ENCODE peak calls at places on chromosomes 12 and 14, in ten cellular contexts. I, D, N, F, X, E, Q, O, G and B are unnamed samples. For H3K27me3, the result is how much of the 10 kb centered on the place peaks cover.

GRCh38 chr12:110079477-110080400 is 31.4 kb upstream of the C12orf76 start:
- DNase-seq in I (peak), D (peak), N (no peak), F (no peak), X (no peak), E (peak), Q (peak), O (no peak), G (peak), B (no peak)

GRCh38 chr12:51533799-51534198 is 57.2 kb upstream of the SCN8A start:
- DNase-seq in I (no peak), D (peak), N (peak), F (no peak), X (no peak), E (no peak), Q (no peak), O (no peak), G (no peak), B (no peak)

GRCh38 chr14:81400852-81401251 is 728 bp upstream of the STON2 start:
- DNase-seq in I (peak), D (peak), N (peak), F (peak), X (no peak), E (peak), Q (peak), O (peak), G (peak), B (no peak)

GRCh38 chr14:94952097-94952496 is 182.2 kb upstream of the GSC start:
- DNase-seq in I (no peak), D (no peak), N (no peak), F (no peak), X (no peak), E (no peak), Q (no peak), O (no peak), G (no peak), B (no peak)

GRCh38 chr14:70897475-70897874 is 9.8 kb upstream of the PCNX1 start:
- DNase-seq in I (no peak), D (peak), N (peak), F (no peak), X (no peak), E (no peak), Q (no peak), O (no peak), G (no peak), B (no peak)

GRCh38 chr12:105820407-105821140 is 318.2 kb downstream of the NUAK1 start:
- DNase-seq in I (no peak), D (peak), N (peak), F (peak), X (peak), E (no peak), Q (peak), O (peak), G (no peak), B (no peak)

GRCh38 chr14:86777950-86778602 is 1214.9 kb downstream of the GALC start:
- DNase-seq in I (no peak), D (peak), N (peak), F (no peak), X (no peak), E (no peak), Q (no peak), O (no peak), G (no peak), B (no peak)

GRCh38 chr12:123801573-123802178 is 39.6 kb downstream of the DNAH10 start:
- DNase-seq in I (no peak), D (peak), N (peak), F (no peak), X (no peak), E (no peak), Q (no peak), O (no peak), G (peak), B (no peak)

GRCh38 chr14:104218361-104219180 is 80.2 kb downstream of the KIF26A start:
- DNase-seq in I (no peak), D (no peak), N (no peak), F (no peak), X (peak), E (peak), Q (peak), O (no peak), G (no peak), B (no peak)

GRCh38 chr12:110135012-110135411 is 10.9 kb downstream of the IFT81 start:
- DNase-seq in I (no peak), D (peak), N (peak), F (no peak), X (no peak), E (no peak), Q (no peak), O (no peak), G (no peak), B (no peak)

GRCh38 chr12:31117203-31118011 is 43.7 kb downstream of the DDX11 start:
- DNase-seq in I (peak), D (peak), N (peak), F (peak), X (no peak), E (no peak), Q (no peak), O (peak), G (peak), B (no peak)

GRCh38 chr12:18414671-18415070 is 153.4 kb downstream of the PIK3C2G start:
- DNase-seq in I (no peak), D (no peak), N (no peak), F (no peak), X (no peak), E (no peak), Q (no peak), O (no peak), G (no peak), B (no peak)

GRCh38 chr12:92108651-92109050 is 37.0 kb downstream of the BTG1 start:
- DNase-seq in I (no peak), D (peak), N (peak), F (peak), X (peak), E (peak), Q (no peak), O (no peak), G (peak), B (no peak)

GRCh38 chr12:50572275-50572674 is 67.5 kb downstream of the DIP2B start:
- DNase-seq in I (no peak), D (peak), N (peak), F (no peak), X (no peak), E (no peak), Q (no peak), O (no peak), G (peak), B (no peak)

GRCh38 chr14:75373616-75374015 is 54.2 kb upstream of the JDP2 start:
- DNase-seq in I (no peak), D (no peak), N (no peak), F (no peak), X (no peak), E (no peak), Q (no peak), O (no peak), G (no peak), B (peak)

GRCh38 chr12:8698830-8699330 is 1.1 kb downstream of the RIMKLB start:
- DNase-seq in I (no peak), D (peak), N (peak), F (no peak), X (no peak), E (no peak), Q (no peak), O (no peak), G (no peak), B (no peak)

GRCh38 chr14:24817638-24818053 is 183.7 kb upstream of the GZMB start:
- DNase-seq in I (peak), D (peak), N (peak), F (peak), X (no peak), E (no peak), Q (no peak), O (no peak), G (peak), B (no peak)

GRCh38 chr12:107320929-107321618 is 227.7 kb upstream of the CRY1 start:
- DNase-seq in I (no peak), D (peak), N (no peak), F (peak), X (no peak), E (peak), Q (peak), O (no peak), G (peak), B (no peak)

GRCh38 chr14:23548351-23549318 is 2.9 kb downstream of the ZFHX2 start:
- DNase-seq in I (no peak), D (peak), N (peak), F (peak), X (no peak), E (no peak), Q (no peak), O (no peak), G (no peak), B (no peak)

GRCh38 chr12:95445884-95446482 is 28.0 kb upstream of the METAP2 start:
- DNase-seq in I (no peak), D (no peak), N (no peak), F (no peak), X (no peak), E (no peak), Q (no peak), O (no peak), G (no peak), B (no peak)

GRCh38 chr12:95443458-95443857 is 30.5 kb upstream of the METAP2 start:
- DNase-seq in I (no peak), D (no peak), N (no peak), F (peak), X (no peak), E (no peak), Q (no peak), O (no peak), G (no peak), B (no peak)

GRCh38 chr12:95446511-95446910 is 27.4 kb upstream of the METAP2 start:
- DNase-seq in I (no peak), D (peak), N (peak), F (peak), X (peak), E (peak), Q (peak), O (peak), G (peak), B (no peak)
- H3K27me3 ChIP-seq in I (under half), D (under half), N (under half), F (under half), X (under half), E (under half), Q (under half), O (under half), G (under half), B (under half)

GRCh38 chr12:15532364-15532977 is 210.2 kb downstream of the PTPRO start:
- DNase-seq in I (no peak), D (peak), N (peak), F (peak), X (no peak), E (no peak), Q (no peak), O (no peak), G (peak), B (no peak)
- TF ChIP-seq CTCF in I (no peak), D (peak), N (peak), F (peak), X (no peak), E (peak), Q (peak), O (peak), G (peak), B (no peak)

GRCh38 chr12:102916252-102917025 is 605 bp downstream of the PAH start:
- DNase-seq in I (no peak), D (no peak), N (no peak), F (no peak), X (no peak), E (no peak), Q (no peak), O (no peak), G (no peak), B (no peak)
- H3K27me3 ChIP-seq in I (under half), D (under half), N (under half), F (under half), X (under half), E (under half), Q (under half), O (under half), G (under half), B (under half)

DNA sequence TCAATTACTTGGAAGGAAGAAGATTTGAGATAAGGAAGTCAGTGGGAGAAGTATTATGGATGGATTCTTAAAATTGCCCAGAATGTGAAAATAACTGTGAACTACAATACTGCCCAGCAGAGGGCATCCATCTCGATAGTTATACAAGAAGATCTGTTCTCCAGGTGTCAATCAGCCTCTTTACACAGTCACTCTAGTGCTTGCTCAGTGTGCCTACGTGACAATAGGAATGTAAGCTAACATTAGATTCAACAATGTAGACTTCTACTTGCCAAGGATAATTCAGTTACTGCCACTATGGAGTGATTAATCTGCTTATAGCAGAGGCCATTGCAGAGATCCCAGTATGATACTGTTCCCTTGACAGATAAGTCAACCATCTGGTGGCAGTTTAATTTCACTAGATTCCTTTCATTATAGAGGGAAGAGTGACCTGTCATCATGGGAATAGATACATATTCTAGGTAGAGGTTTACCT is 10.6 kb upstream of the MAP4K5 start:
- DNase-seq in I (no peak), D (peak), N (peak), F (peak), X (no peak), E (no peak), Q (no peak), O (no peak), G (peak), B (no peak)
- TF ChIP-seq CTCF in I (peak), D (peak), N (peak), F (peak), X (peak), E (peak), Q (peak), O (peak), G (peak), B (no peak)

GRCh38 chr14:97704316-97704715 is 907.1 kb downstream of the VRK1 start:
- DNase-seq in I (no peak), D (no peak), N (no peak), F (no peak), X (no peak), E (no peak), Q (no peak), O (no peak), G (no peak), B (no peak)

GRCh38 chr14:97703006-97703760 is 906.0 kb downstream of the VRK1 start:
- DNase-seq in I (no peak), D (no peak), N (no peak), F (no peak), X (no peak), E (no peak), Q (no peak), O (no peak), G (no peak), B (no peak)

GRCh38 chr14:97697772-97698171 is 900.6 kb downstream of the VRK1 start:
- DNase-seq in I (no peak), D (no peak), N (no peak), F (no peak), X (no peak), E (no peak), Q (no peak), O (no peak), G (no peak), B (no peak)

DNA sequence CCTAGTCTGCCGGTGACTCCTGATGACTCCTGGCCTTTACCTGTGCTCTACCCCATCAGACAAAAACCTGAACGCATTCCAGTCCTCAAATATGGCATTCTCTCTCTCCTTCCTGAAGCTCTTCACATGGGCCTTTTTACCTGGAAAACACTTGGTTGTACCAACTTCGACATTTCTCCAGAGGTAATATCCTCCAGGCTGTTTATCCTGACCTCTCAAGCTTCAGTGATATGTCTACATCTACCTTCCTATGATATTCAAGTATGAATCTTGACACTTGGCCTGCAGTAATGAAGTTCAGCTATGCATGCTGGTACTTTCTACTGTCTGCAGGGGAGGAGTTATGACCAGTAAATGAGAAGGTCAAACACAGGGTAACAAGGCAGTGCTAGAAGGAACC is 901.8 kb downstream of the VRK1 start:
- DNase-seq in I (no peak), D (no peak), N (no peak), F (no peak), X (no peak), E (no peak), Q (no peak), O (no peak), G (no peak), B (no peak)
- H3K27me3 ChIP-seq in I (under half), D (under half), N (under half), F (under half), X (under half), E (under half), Q (under half), O (under half), G (under half), B (under half)

GRCh38 chr12:27524489-27524835 is 456 bp downstream of the PPFIBP1 start:
- DNase-seq in I (no peak), D (no peak), N (no peak), F (no peak), X (no peak), E (no peak), Q (no peak), O (no peak), G (no peak), B (no peak)
- TF ChIP-seq CTCF in I (no peak), D (no peak), N (no peak), F (no peak), X (no peak), E (no peak), Q (no peak), O (no peak), G (no peak), B (no peak)

GRCh38 chr12:132133952-132134652 is 10.0 kb downstream of the DDX51 start:
- DNase-seq in I (no peak), D (no peak), N (no peak), F (peak), X (no peak), E (no peak), Q (peak), O (no peak), G (no peak), B (no peak)
- H3K27me3 ChIP-seq in I (under half), D (under half), N (under half), F (under half), X (under half), E (under half), Q (under half), O (under half), G (under half), B (under half)

GRCh38 chr12:67220065-67220464 is 49.1 kb upstream of the CAND1 start:
- DNase-seq in I (peak), D (no peak), N (no peak), F (peak), X (no peak), E (no peak), Q (no peak), O (no peak), G (peak), B (no peak)

GRCh38 chr12:67217647-67218046 is 51.5 kb upstream of the CAND1 start:
- DNase-seq in I (no peak), D (no peak), N (no peak), F (no peak), X (no peak), E (no peak), Q (no peak), O (no peak), G (no peak), B (no peak)

GRCh38 chr12:67223225-67223624 is 45.9 kb upstream of the CAND1 start:
- DNase-seq in I (no peak), D (no peak), N (no peak), F (no peak), X (no peak), E (no peak), Q (no peak), O (no peak), G (no peak), B (no peak)

DNA sequence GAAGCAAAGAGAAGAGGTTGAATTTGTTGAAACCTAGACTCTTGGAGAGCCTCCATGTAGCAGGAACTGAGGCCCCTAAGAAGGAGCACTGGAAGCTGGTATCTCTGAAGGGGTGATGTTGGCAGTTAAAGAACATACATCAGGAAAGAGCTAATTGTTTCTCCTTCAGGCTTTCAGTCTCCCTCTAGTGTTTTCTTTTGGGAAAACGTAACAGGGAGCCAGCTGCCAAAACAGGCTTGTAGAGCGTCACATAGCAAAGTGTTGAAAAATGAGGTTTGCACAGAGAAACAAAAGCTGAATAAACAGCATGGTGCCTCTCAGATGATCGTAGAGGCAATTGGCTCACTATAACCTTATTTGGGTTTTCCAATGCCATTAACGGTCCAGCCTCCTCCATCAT is 46.9 kb upstream of the CAND1 start:
- DNase-seq in I (no peak), D (peak), N (no peak), F (peak), X (no peak), E (no peak), Q (no peak), O (no peak), G (peak), B (no peak)
- TF ChIP-seq CTCF in I (no peak), D (peak), N (no peak), F (peak), X (no peak), E (no peak), Q (no peak), O (peak), G (peak), B (no peak)